ENCODE peak calls at places on chromosome X, in eight cellular contexts. R is right lobe of liver, H is ovary, N is adrenal gland, L is stomach, J is A549, W is uterus, G is HCT116. Z is an unnamed sample.

GRCh38 chrX:134004038-134004437 is 18.6 kb upstream of the GPC3 start:
- DNase-seq in L (no peak), G (no peak), R (no peak), H (no peak), N (no peak), W (no peak), J (no peak), Z (no peak)

GRCh38 chrX:8484360-8484759 is 19.7 kb downstream of the VCX3B start:
- DNase-seq in L (no peak), H (no peak), R (no peak), J (no peak), W (no peak), G (no peak), N (no peak), Z (no peak)

GRCh38 chrX:76183289-76184057 is 10.6 kb downstream of the PBDC1 start:
- DNase-seq in W (no peak), H (no peak), R (no peak), G (no peak), L (no peak), N (no peak), J (no peak), Z (no peak)

GRCh38 chrX:36462142-36462541 is 542.6 kb downstream of the CFAP47 start:
- DNase-seq in R (no peak), W (no peak), L (no peak), H (no peak), N (no peak), J (no peak), G (no peak), Z (no peak)

GRCh38 chrX:40755291-40756249 is 20.2 kb upstream of the MED14 start:
- DNase-seq in W (peak; percentile 16), R (no peak), G (no peak), J (no peak), L (no peak), N (peak; percentile 42), H (no peak), Z (peak; percentile 75)

GRCh38 chrX:149497626-149498025 is 7.5 kb downstream of the IDS start:
- DNase-seq in L (no peak), J (no peak), G (no peak), N (no peak), W (no peak), H (no peak), R (no peak), Z (no peak)

GRCh38 chrX:8364369-8365141 is 100.1 kb upstream of the VCX3B start:
- DNase-seq in H (no peak), J (peak; percentile 15), L (peak; percentile 37), N (no peak), G (no peak), W (no peak), R (no peak), Z (peak; percentile 48)

GRCh38 chrX:79107891-79108718 is 36.4 kb upstream of the GPR174 start:
- DNase-seq in R (no peak), N (no peak), L (no peak), W (no peak), H (no peak), G (no peak), J (no peak), Z (no peak)

GRCh38 chrX:78652971-78653822 is 5.9 kb downstream of the RTL3 start:
- DNase-seq in N (no peak), L (no peak), G (no peak), H (no peak), R (no peak), J (peak; percentile 48), W (no peak), Z (no peak)

GRCh38 chrX:76248901-76249300 is 76.0 kb downstream of the PBDC1 start:
- DNase-seq in G (no peak), L (no peak), N (no peak), R (no peak), J (no peak), H (no peak), W (no peak), Z (no peak)

GRCh38 chrX:74537011-74537390 is 77.4 kb downstream of the RLIM start:
- DNase-seq in N (peak; percentile 19), L (no peak), R (no peak), W (peak; percentile 57), H (peak; percentile 65), J (no peak), G (no peak), Z (peak; percentile 68)

GRCh38 chrX:118346258-118347094 is 570 bp downstream of the WDR44 start:
- DNase-seq in J (peak; percentile 46), L (peak; percentile 37), G (no peak), H (no peak), R (peak; percentile 60), W (no peak), N (peak; percentile 36), Z (peak; percentile 30)

GRCh38 chrX:120486786-120487185 is 17.7 kb upstream of the LAMP2 start:
- DNase-seq in H (no peak), L (no peak), N (no peak), R (no peak), J (no peak), G (no peak), W (no peak), Z (no peak)

GRCh38 chrX:119605398-119605738 is 856 bp downstream of the NKRF start:
- DNase-seq in N (no peak), J (peak; percentile 1), H (peak; percentile 39), G (no peak), W (no peak), L (no peak), R (peak; percentile 34), Z (peak; percentile 8)

GRCh38 chrX:123424546-123424945 is 240.5 kb downstream of the GRIA3 start:
- DNase-seq in H (no peak), W (no peak), R (no peak), N (no peak), L (no peak), G (no peak), J (peak; percentile 5), Z (no peak)

GRCh38 chrX:129523076-129524055 is at the start of gene SMARCA1:
- DNase-seq in L (peak; percentile 39), N (peak; percentile 71), H (peak; percentile 78), R (peak; percentile 30), W (peak; percentile 44), J (peak; percentile 79), G (peak; percentile 16), Z (peak; percentile 58)

GRCh38 chrX:71992711-71993110 is 82.1 kb downstream of the NHSL2 start:
- DNase-seq in H (no peak), L (no peak), W (no peak), R (no peak), N (no peak), J (no peak), G (no peak), Z (peak; percentile 51)

GRCh38 chrX:72498782-72499181 is 73.9 kb downstream of the HDAC8 start:
- DNase-seq in L (no peak), R (no peak), N (no peak), G (no peak), W (no peak), J (no peak), H (no peak), Z (no peak)

GRCh38 chrX:72107320-72107719 is 24.4 kb downstream of the RTL5 start:
- DNase-seq in J (peak; percentile 51), L (no peak), R (peak; percentile 51), H (no peak), N (no peak), W (no peak), G (no peak), Z (no peak)

GRCh38 chrX:47297874-47298273 is 65.1 kb downstream of the USP11 start:
- DNase-seq in H (no peak), J (no peak), W (no peak), N (no peak), G (peak; percentile 23), L (peak; percentile 51), R (no peak), Z (peak; percentile 73)
- TF ChIP-seq POLR2A in H (no peak), J (no peak), W (no peak), N (no peak), G (no peak), L (no peak), R (no peak), Z (peak; percentile 57)

DNA sequence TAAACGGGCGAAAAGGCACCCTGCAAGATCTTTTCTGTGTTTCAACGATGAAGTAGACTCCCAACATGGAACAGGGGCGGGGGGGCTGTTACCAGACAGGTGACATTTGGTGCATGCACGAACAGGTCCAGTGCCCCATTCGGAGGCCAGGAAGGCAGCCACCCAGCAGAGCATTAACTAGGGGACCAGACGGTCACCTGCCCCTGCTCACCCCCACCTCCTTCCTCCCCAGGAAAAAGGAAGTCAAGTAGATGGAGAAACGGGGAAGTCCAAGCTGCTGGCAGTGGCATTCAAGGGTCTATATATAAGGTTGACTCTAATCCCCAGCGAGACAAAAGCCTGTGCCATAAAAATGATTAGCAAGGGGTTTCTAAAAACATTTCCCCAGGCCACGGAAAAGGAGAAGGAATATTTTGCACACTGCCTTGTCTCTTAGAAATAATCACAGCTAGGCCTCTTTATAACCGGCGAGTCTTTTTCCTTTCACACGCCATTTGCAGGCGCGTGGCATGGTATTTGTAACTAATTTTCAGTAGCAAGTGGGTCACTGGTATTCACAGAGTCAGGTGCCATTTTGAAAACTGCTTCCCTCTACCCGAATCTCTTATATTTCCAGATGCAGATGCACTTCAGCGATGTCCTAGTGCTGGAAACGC is 1.2 kb upstream of the TMSB4X start:
- DNase-seq in W (no peak), L (peak; percentile 50), R (no peak), G (no peak), J (no peak), N (no peak), H (peak; percentile 45), Z (no peak)
- TF ChIP-seq POLR2A in W (no peak), L (no peak), R (no peak), G (no peak), J (no peak), N (no peak), H (no peak), Z (no peak)

GRCh38 chrX:65697173-65697572 is 29.7 kb downstream of the MSN start:
- DNase-seq in R (no peak), L (no peak), N (no peak), H (no peak), W (no peak), J (no peak), G (no peak), Z (no peak)
- TF ChIP-seq POLR2A in R (no peak), L (no peak), N (no peak), H (no peak), W (no peak), J (no peak), G (no peak), Z (no peak)

GRCh38 chrX:45879512-45879911 is 665.7 kb downstream of the ZNF674 start:
- DNase-seq in W (no peak), L (no peak), G (no peak), H (no peak), N (no peak), J (no peak), R (no peak), Z (no peak)
- TF ChIP-seq POLR2A in W (no peak), L (no peak), G (no peak), H (no peak), N (no peak), J (no peak), R (no peak), Z (no peak)

GRCh38 chrX:10048695-10049094 is 81.5 kb downstream of the CLDN34 start:
- DNase-seq in N (no peak), L (peak; percentile 26), R (no peak), J (no peak), H (no peak), W (no peak), G (no peak), Z (no peak)
- TF ChIP-seq POLR2A in N (no peak), L (no peak), R (no peak), J (no peak), H (no peak), W (no peak), G (no peak), Z (no peak)